ENCODE peak calls at places on chromosome 17, in five cellular contexts. Y is CD8-positive, alpha-beta T cell; O is spleen; F is uterus; H is cardiac muscle cell. D is an unnamed sample. For H3K4me1, the result is how much of the 10 kb centered on the place peaks cover.

GRCh38 chr17:7560172-7561027 is 1.3 kb upstream of the SENP3 start:
- DNase-seq in Y (no peak), O (no peak), F (peak), H (peak), D (peak)

GRCh38 chr17:58560511-58560910 is 46.1 kb upstream of the MTMR4 start:
- DNase-seq in Y (no peak), O (no peak), F (no peak), H (no peak), D (no peak)

GRCh38 chr17:4230142-4230541 is 33.6 kb downstream of the ANKFY1 start:
- DNase-seq in Y (no peak), O (no peak), F (peak), H (peak), D (peak)

GRCh38 chr17:35743911-35744328 is 9.1 kb downstream of the GAS2L2 start:
- DNase-seq in Y (no peak), O (no peak), F (no peak), H (peak), D (no peak)

GRCh38 chr17:8954339-8954738 is 11.2 kb downstream of the PIK3R5 start:
- DNase-seq in Y (peak), O (peak), F (no peak), H (no peak), D (peak)

GRCh38 chr17:30864636-30865035 is 32.9 kb downstream of the ATAD5 start:
- DNase-seq in Y (no peak), O (no peak), F (no peak), H (no peak), D (no peak)

GRCh38 chr17:34424814-34425490 is 61.9 kb upstream of the CCL1 start:
- DNase-seq in Y (no peak), O (no peak), F (no peak), H (no peak), D (no peak)

GRCh38 chr17:28657756-28658155 is 4.0 kb downstream of the SDF2 start:
- DNase-seq in Y (no peak), O (no peak), F (no peak), H (no peak), D (no peak)

GRCh38 chr17:82435103-82435502 is 15.4 kb downstream of the CYBC1 start:
- DNase-seq in Y (no peak), O (peak), F (no peak), H (no peak), D (no peak)

GRCh38 chr17:27324940-27325339 is 31.0 kb downstream of the WSB1 start:
- DNase-seq in Y (no peak), O (no peak), F (no peak), H (no peak), D (no peak)

GRCh38 chr17:12637015-12637414 is 28.7 kb upstream of the MYOCD start:
- DNase-seq in Y (no peak), O (no peak), F (no peak), H (peak), D (no peak)

GRCh38 chr17:34311291-34311690 is 7.9 kb upstream of the CCL8 start:
- DNase-seq in Y (no peak), O (no peak), F (no peak), H (no peak), D (no peak)

GRCh38 chr17:510223-510917 is 157.8 kb upstream of the RPH3AL start:
- DNase-seq in Y (no peak), O (peak), F (peak), H (no peak), D (no peak)

GRCh38 chr17:62626719-62627218 is 701 bp upstream of the MRC2 start:
- DNase-seq in Y (no peak), O (no peak), F (peak), H (peak), D (peak)

GRCh38 chr17:6444573-6445335 is 499 bp downstream of the PIMREG start:
- DNase-seq in Y (no peak), O (peak), F (no peak), H (no peak), D (no peak)

GRCh38 chr17:43215341-43215740 is 3.7 kb downstream of the TMEM106A start:
- DNase-seq in Y (no peak), O (no peak), F (no peak), H (no peak), D (no peak)

GRCh38 chr17:4417129-4417667 is 16.5 kb upstream of the SPNS3 start:
- DNase-seq in Y (no peak), O (no peak), F (no peak), H (no peak), D (no peak)

GRCh38 chr17:51764387-51764971 is 394.0 kb downstream of the CA10 start:
- DNase-seq in Y (peak), O (no peak), F (peak), H (peak), D (no peak)

GRCh38 chr17:27550974-27551505 is 79.9 kb upstream of the LGALS9 start:
- DNase-seq in Y (no peak), O (peak), F (no peak), H (no peak), D (peak)

GRCh38 chr17:6753006-6753445 is 2.8 kb upstream of the XAF1 start:
- DNase-seq in Y (no peak), O (peak), F (peak), H (no peak), D (peak)

GRCh38 chr17:76371656-76372628 is 12.5 kb upstream of the SPHK1 start:
- DNase-seq in Y (no peak), O (no peak), F (no peak), H (no peak), D (no peak)

GRCh38 chr17:51152766-51153209 is 571 bp upstream of the NME1 start:
- DNase-seq in Y (no peak), O (no peak), F (no peak), H (no peak), D (no peak)

GRCh38 chr17:59361916-59362810 is 30.7 kb downstream of the YPEL2 start:
- DNase-seq in Y (no peak), O (no peak), F (no peak), H (no peak), D (no peak)

GRCh38 chr17:59028328-59028727 is 78.4 kb downstream of the TRIM37 start:
- DNase-seq in Y (no peak), O (no peak), F (no peak), H (no peak), D (no peak)

GRCh38 chr17:47882247-47882646 is 13.8 kb upstream of the SP2 start:
- DNase-seq in Y (no peak), O (no peak), F (no peak), H (no peak), D (no peak)

GRCh38 chr17:7393613-7394451 is 493 bp downstream of the PLSCR3 start:
- DNase-seq in Y (peak), O (peak), F (no peak), H (peak), D (no peak)

GRCh38 chr17:50576864-50577263 is 16.3 kb downstream of the CACNA1G start:
- DNase-seq in Y (no peak), O (no peak), F (no peak), H (no peak), D (peak)

GRCh38 chr17:82338858-82339633 is 5.5 kb upstream of the SECTM1 start:
- DNase-seq in Y (no peak), O (peak), F (peak), H (no peak), D (peak)

GRCh38 chr17:55177159-55177913 is 87.4 kb upstream of the HLF start:
- DNase-seq in Y (no peak), O (no peak), F (no peak), H (peak), D (no peak)

GRCh38 chr17:40936976-40937375 is 470 bp downstream of the KRT23 start:
- DNase-seq in Y (no peak), O (no peak), F (no peak), H (no peak), D (no peak)

GRCh38 chr17:37802712-37803416 is 58.0 kb upstream of the HNF1B start:
- DNase-seq in Y (no peak), O (no peak), F (no peak), H (no peak), D (no peak)

GRCh38 chr17:57548421-57549385 is 196.4 kb downstream of the CCDC182 start:
- DNase-seq in Y (no peak), O (no peak), F (peak), H (no peak), D (peak)

GRCh38 chr17:57551321-57552079 is 193.6 kb downstream of the CCDC182 start:
- DNase-seq in Y (peak), O (peak), F (no peak), H (no peak), D (no peak)

GRCh38 chr17:57550671-57551315 is 194.3 kb downstream of the CCDC182 start:
- DNase-seq in Y (no peak), O (no peak), F (no peak), H (no peak), D (no peak)

GRCh38 chr17:57549468-57549867 is 195.6 kb downstream of the CCDC182 start:
- DNase-seq in Y (no peak), O (no peak), F (no peak), H (no peak), D (no peak)

DNA sequence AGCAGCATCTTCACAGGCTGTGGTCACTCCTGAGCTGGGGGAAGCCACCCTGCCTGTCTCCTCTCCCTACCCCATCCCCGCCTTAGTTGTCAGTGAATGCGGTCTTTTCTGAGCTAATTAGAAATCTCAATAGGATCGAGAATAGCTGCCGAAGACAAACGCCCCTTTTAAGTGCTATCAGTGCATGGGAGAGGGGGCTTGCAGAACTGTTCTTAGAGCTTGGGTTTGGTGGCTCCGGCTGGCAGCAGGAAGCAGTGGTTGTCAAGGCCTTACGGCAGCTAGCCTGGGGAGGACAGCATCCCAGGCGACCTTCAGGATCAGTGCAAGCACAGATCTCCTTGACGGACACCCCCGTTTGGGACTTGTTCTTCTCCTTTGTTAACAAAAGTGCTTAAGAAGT is 195.1 kb downstream of the CCDC182 start:
- DNase-seq in Y (no peak), O (no peak), F (no peak), H (no peak), D (no peak)
- H3K27ac ChIP-seq in Y (no peak), O (no peak), F (no peak), H (no peak), D (no peak)

DNA sequence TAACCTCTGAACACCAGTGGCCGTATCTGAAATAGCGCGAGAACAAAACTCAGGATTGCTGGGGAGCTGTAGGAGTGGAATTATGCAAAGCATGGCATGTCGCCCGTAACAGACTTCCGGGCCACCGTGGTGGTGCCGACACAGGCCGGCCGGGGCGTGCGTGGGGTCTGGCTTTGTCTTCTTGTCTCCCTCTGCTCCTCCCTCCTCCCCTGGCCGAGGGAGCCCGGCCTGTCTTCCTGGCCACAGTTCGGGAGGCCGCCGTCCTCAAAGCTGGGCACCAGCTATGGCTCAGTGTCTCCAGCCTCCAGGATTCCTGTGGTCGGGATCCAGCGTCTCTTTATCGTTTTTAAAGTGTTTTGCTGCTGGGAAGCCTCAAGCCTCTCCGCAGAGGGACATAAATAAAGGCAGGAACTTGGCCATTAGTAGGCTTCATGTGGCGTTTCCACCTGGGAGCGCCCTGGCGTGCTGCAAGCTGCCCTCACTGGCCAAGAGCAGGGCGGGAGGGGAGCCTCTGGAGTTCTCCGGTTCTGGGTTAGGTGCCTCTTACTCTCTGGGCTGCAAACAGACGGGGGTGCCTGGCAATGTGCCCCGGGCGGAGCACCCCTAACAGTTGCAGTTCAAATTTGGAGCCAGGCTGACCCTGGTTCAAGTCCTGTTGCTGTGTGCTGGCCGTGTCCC is 22.0 kb upstream of the NPTX1 start:
- DNase-seq in Y (no peak), O (no peak), F (peak), H (no peak), D (peak)
- H3K4me3 ChIP-seq in Y (no peak), O (no peak), F (peak), H (no peak), D (no peak)

GRCh38 chr17:74606050-74606449 is 14.0 kb upstream of the CD300LD start:
- DNase-seq in Y (no peak), O (no peak), F (no peak), H (no peak), D (no peak)

GRCh38 chr17:74604748-74605147 is 12.7 kb upstream of the CD300LD start:
- DNase-seq in Y (no peak), O (no peak), F (no peak), H (no peak), D (no peak)

GRCh38 chr17:74603746-74604145 is 11.7 kb upstream of the CD300LD start:
- DNase-seq in Y (no peak), O (no peak), F (no peak), H (no peak), D (no peak)

GRCh38 chr17:74604200-74604599 is 12.1 kb upstream of the CD300LD start:
- DNase-seq in Y (no peak), O (no peak), F (no peak), H (no peak), D (no peak)

GRCh38 chr17:74605361-74605760 is 13.3 kb upstream of the CD300LD start:
- DNase-seq in Y (no peak), O (no peak), F (peak), H (no peak), D (peak)
- H3K4me1 ChIP-seq in Y (under half), O (under half), F (under half), H (under half), D (under half)

GRCh38 chr17:29828676-29829291 is 101.2 kb downstream of the SSH2 start:
- DNase-seq in Y (no peak), O (no peak), F (no peak), H (no peak), D (no peak)

GRCh38 chr17:29827179-29827578 is 102.8 kb downstream of the SSH2 start:
- DNase-seq in Y (no peak), O (no peak), F (no peak), H (no peak), D (no peak)

GRCh38 chr17:29825604-29826003 is 104.4 kb downstream of the SSH2 start:
- DNase-seq in Y (no peak), O (no peak), F (no peak), H (no peak), D (no peak)

GRCh38 chr17:29826045-29826692 is 103.9 kb downstream of the SSH2 start:
- DNase-seq in Y (no peak), O (no peak), F (no peak), H (no peak), D (no peak)
- H3K27ac ChIP-seq in Y (no peak), O (no peak), F (no peak), H (no peak), D (no peak)